ENCODE peak calls at places on chromosomes 13 and 19, in seven cellular contexts. F is glomerular endothelial cell, V is neuronal stem cell, T is omental fat pad, Z is MM.1S, A is right cardiac atrium, N is hepatic stellate cell. M is an unnamed sample.

GRCh38 chr13:104477256-104477655 is 1411.0 kb upstream of the SLC10A2 start:
- DNase-seq in F (no peak), V (no peak), T (no peak), A (no peak), Z (no peak), N (no peak), M (no peak)

GRCh38 chr19:43976732-43977131 is 7.3 kb upstream of the ZNF155 start:
- DNase-seq in F (no peak), T (no peak), N (no peak), A (no peak), Z (no peak), V (no peak), M (no peak)

GRCh38 chr13:113771709-113772331 is 12.8 kb downstream of the TMEM255B start:
- DNase-seq in Z (peak), N (no peak), F (peak), A (no peak), V (no peak), T (peak), M (no peak)

GRCh38 chr19:19628499-19629134 is 597 bp upstream of the LPAR2 start:
- DNase-seq in T (no peak), Z (no peak), N (no peak), F (no peak), A (no peak), V (peak), M (no peak)

GRCh38 chr13:99958402-99959126 is 13.0 kb downstream of the ZIC5 start:
- DNase-seq in V (no peak), Z (no peak), F (no peak), A (no peak), N (no peak), T (no peak), M (no peak)

GRCh38 chr19:18205180-18205915 is 1.5 kb upstream of the RAB3A start:
- DNase-seq in T (peak), N (peak), Z (peak), V (no peak), F (no peak), A (peak), M (no peak)

GRCh38 chr19:3977242-3978143 is 6.6 kb upstream of the DAPK3 start:
- DNase-seq in F (no peak), Z (no peak), N (no peak), V (no peak), A (no peak), T (no peak), M (no peak)

GRCh38 chr13:23715762-23716235 is 145.6 kb downstream of the TNFRSF19 start:
- DNase-seq in N (no peak), T (no peak), V (no peak), Z (no peak), F (no peak), A (no peak), M (no peak)

GRCh38 chr13:33349996-33350826 is 64.7 kb upstream of the STARD13 start:
- DNase-seq in F (no peak), A (peak), N (peak), T (no peak), Z (no peak), V (peak), M (no peak)

GRCh38 chr13:67230774-67231480 is 791 bp upstream of the PCDH9 start:
- DNase-seq in V (peak), A (peak), F (no peak), N (peak), T (no peak), Z (peak), M (peak)

GRCh38 chr13:42007844-42008243 is 40.6 kb upstream of the DGKH start:
- DNase-seq in T (no peak), V (no peak), N (no peak), Z (no peak), F (no peak), A (no peak), M (no peak)

GRCh38 chr19:39870171-39870971 is 24.2 kb upstream of the FBL start:
- DNase-seq in F (no peak), Z (no peak), V (no peak), A (no peak), T (no peak), N (no peak), M (no peak)

GRCh38 chr19:1057185-1057857 is 9.6 kb upstream of the ARHGAP45 start:
- DNase-seq in T (no peak), F (no peak), A (no peak), Z (peak), N (no peak), V (no peak), M (no peak)

GRCh38 chr19:35140898-35141626 is 2.0 kb upstream of the FXYD7 start:
- DNase-seq in F (no peak), V (peak), Z (peak), A (peak), N (peak), T (peak), M (peak)

GRCh38 chr19:58386166-58386575 is 898 bp upstream of the RPS5 start:
- DNase-seq in T (no peak), Z (no peak), N (no peak), V (no peak), F (no peak), A (no peak), M (no peak)

GRCh38 chr13:113637262-113638160 is 20.5 kb downstream of the ATP4B start:
- DNase-seq in A (no peak), N (no peak), F (no peak), Z (no peak), V (no peak), T (no peak), M (no peak)